ENCODE peak calls at places on chromosome X, in four cellular contexts. G is H1, W is HepG2, U is GM12878. H is an unnamed sample.

GRCh38 chrX:39946822-39947221 is 150.9 kb downstream of the BCOR start:
- DNase-seq in W (no peak), G (no peak), U (no peak), H (no peak)

GRCh38 chrX:119694601-119695534 is 1.9 kb upstream of the SEPTIN6 start:
- DNase-seq in U (no peak), W (peak), G (no peak), H (peak)

GRCh38 chrX:153381684-153382532 is 19.2 kb downstream of the PNMA6E start:
- DNase-seq in U (no peak), W (peak), G (no peak), H (peak)

GRCh38 chrX:5867778-5868177 is 360.9 kb downstream of the NLGN4X start:
- DNase-seq in U (no peak), G (no peak), W (no peak), H (no peak)

GRCh38 chrX:43847352-43847751 is 34.9 kb downstream of the MAOB start:
- DNase-seq in U (no peak), W (no peak), G (no peak), H (no peak)

GRCh38 chrX:10052906-10053625 is 85.9 kb downstream of the CLDN34 start:
- DNase-seq in W (no peak), G (no peak), U (no peak), H (no peak)

GRCh38 chrX:137195296-137195695 is 161.5 kb upstream of the GPR101 start:
- DNase-seq in G (no peak), U (no peak), W (no peak), H (no peak)

GRCh38 chrX:153074935-153075334 is 2.7 kb downstream of the PNMA6A start:
- DNase-seq in G (no peak), W (no peak), U (no peak), H (no peak)

GRCh38 chrX:150146271-150146888 is 208.1 kb upstream of the EOLA2 start:
- DNase-seq in W (no peak), U (no peak), G (no peak), H (no peak)

GRCh38 chrX:74178536-74178935 is 125.4 kb upstream of the ZCCHC13 start:
- DNase-seq in G (no peak), W (no peak), U (no peak), H (no peak)

GRCh38 chrX:150152546-150152945 is 210.6 kb upstream of the MAMLD1 start:
- DNase-seq in W (no peak), U (no peak), G (no peak), H (no peak)

GRCh38 chrX:129650821-129651510 is 3.8 kb downstream of the APLN start:
- DNase-seq in W (no peak), G (no peak), U (no peak), H (no peak)

GRCh38 chrX:129647588-129648410 is 7.0 kb downstream of the APLN start:
- DNase-seq in G (no peak), W (no peak), U (no peak), H (no peak)

GRCh38 chrX:129648514-129649267 is 6.1 kb downstream of the APLN start:
- DNase-seq in G (no peak), W (no peak), U (no peak), H (no peak)

GRCh38 chrX:129650183-129650689 is 4.5 kb downstream of the APLN start:
- DNase-seq in G (no peak), U (no peak), W (no peak), H (no peak)

DNA sequence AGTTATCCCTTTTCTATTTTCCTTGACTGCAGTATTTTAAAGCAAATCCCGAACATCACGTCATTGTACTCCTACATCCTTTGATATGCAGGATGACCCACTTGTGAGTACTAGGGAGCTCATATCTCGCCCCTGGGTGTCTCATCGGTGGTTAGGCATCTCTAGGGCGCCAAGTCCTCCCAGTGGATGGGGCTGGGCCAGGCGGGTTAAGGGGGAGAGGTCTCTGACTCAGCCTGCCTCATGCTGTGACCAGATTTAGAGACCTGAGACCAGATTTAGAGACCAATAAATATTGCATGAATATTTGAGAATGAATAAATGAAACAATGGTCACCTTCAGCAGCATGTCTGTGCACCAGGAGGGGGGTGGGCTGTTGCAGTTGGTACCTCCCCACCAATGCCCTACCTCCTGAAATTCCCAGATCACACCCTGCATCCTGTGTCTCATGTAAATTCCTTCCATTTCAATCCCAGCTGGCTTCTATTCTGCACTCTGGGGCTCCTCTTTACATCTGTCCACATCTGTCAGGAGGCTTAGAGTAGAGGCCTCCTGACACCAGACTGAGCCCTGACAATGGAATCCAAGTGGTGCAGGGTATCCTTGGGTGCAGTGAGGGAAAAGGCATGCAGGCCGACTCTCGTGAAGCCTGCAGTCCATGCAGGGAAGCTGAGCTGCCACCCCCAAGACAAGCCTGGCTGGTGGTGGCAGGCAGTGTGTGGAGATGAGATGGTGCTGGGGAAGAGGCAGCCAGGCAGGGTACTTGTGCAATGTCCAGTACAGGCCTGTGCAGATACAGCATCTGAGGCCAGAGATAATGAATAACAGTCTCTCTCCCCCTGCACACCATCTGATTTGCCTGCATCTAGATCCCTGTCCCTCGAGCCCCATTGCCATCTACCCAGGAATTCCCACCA is 5.2 kb downstream of the APLN start:
- DNase-seq in G (no peak), U (no peak), W (no peak), H (peak)
- TF ChIP-seq TCF12 in G (no peak), U (no peak), W (no peak), H (no peak)

GRCh38 chrX:128517691-128518090 is 465.5 kb upstream of the ACTRT1 start:
- DNase-seq in W (no peak), G (no peak), U (no peak), H (no peak)

DNA sequence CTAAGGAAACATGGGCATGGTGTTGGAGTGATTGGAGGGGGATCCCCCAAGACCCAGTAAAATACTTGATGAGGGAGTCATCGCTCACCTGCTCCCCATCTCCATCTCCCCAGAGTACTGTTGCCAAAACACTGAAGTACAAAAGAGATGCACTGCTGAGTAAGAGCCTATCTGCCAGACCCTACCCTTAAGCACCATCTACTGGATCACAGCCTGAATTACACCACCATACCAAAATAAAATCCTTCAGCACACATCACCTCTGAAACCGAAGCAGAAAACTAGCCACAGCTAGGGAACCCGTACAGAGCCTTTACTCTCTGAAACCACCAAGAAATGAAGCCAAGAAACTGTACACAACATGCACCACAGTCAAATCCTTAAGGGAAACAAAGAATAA is 466.3 kb upstream of the ACTRT1 start:
- DNase-seq in W (peak), U (no peak), G (no peak), H (peak)
- TF ChIP-seq TCF12 in W (no peak), U (no peak), G (no peak), H (no peak)

DNA sequence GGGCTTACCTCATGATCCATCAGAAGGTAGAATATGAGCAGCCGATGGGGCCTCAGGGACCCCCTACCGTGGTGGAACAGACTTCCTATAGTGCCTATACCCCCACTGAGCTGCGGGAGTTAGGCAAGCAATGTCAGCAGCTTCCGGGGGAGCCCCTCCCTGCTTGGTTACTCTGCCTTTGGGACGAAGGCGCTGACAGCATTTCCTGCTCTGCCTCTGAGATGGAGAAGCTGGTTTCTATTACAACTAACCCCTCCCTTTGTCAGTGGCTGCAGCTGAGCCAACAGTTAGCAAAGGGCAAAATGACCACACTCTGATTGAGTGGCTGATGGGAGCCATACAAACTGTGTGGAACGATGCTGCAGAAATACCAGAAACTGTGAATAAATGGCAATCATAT is 430.7 kb downstream of the IDS start:
- DNase-seq in G (no peak), W (no peak), U (peak), H (no peak)
- TF ChIP-seq TCF12 in G (no peak), W (no peak), U (no peak), H (no peak)

GRCh38 chrX:41167888-41168287 is 82.6 kb downstream of the USP9X start:
- DNase-seq in G (no peak), U (no peak), W (no peak), H (no peak)
- TF ChIP-seq TCF12 in G (no peak), U (no peak), W (no peak), H (no peak)

DNA sequence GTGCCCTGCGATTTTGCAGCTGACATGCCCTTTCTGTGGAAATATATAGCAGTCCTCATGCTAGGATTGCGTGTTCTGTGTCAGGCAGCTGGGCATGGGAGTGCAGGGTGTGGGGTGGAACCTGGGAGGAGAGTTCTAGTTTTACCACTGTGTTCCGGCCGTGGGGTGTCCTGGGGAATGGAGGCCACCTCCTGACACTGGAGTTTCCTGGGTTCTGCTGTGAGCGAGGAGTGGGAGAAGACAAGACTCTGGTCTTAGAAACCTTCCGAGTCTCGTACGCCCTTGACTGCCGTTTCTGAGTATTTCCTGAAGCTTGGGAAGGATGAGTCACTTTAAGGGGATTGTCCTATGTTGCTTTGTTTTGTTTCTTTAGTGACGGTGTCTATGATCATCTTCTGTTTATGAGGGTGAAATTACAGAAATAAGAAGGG is 19.0 kb downstream of the CD99 start:
- DNase-seq in G (no peak), U (no peak), W (no peak), H (no peak)
- TF ChIP-seq TCF12 in G (no peak), U (no peak), W (no peak), H (no peak)

GRCh38 chrX:17654116-17654515 is 83.2 kb upstream of the SCML1 start:
- DNase-seq in G (no peak), U (no peak), W (no peak), H (no peak)
- TF ChIP-seq TCF12 in G (no peak), U (no peak), W (no peak), H (no peak)

DNA sequence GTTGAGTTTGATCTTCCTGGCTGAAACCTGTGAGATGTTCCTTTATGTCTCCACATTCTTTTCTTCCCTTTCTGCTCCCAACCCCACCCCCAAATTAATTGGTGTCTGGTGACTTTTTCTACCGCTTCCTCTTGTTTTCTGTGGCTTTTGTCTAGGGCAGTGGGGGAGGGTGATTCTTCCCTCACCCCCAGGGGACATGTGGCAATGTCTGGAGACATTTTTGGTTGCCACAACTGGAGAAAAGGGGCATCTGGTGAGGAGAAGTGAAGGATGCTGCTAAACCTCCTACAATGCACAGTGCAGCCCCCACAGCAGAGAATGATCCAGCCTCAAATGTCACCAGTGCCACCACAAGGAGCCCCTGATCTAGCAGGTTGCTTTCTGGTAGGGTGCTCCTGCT is 152.9 kb downstream of the NHS start:
- DNase-seq in U (no peak), W (no peak), G (no peak), H (no peak)
- TF ChIP-seq TCF12 in U (no peak), W (no peak), G (no peak), H (no peak)